ENCODE peak calls at places on chromosomes 2 and 18, in nine cellular contexts. Y is ovary, Q is HL-60, W is GM13976, X is neural crest cell, V is foreskin keratinocyte, S is lower lobe of right lung, J is AG04449, B is RWPE2. L is an unnamed sample.

GRCh38 chr18:79465392-79465991 is 69.8 kb downstream of the NFATC1 start:
- DNase-seq in X (peak), W (peak), J (no peak), Y (no peak), S (no peak), V (no peak), Q (no peak), B (no peak), L (no peak)

GRCh38 chr2:218465987-218466633 is 47.2 kb downstream of the VIL1 start:
- DNase-seq in S (no peak), W (no peak), B (no peak), Q (no peak), J (no peak), X (no peak), Y (no peak), V (peak), L (no peak)

GRCh38 chr2:28368417-28368798 is 24.2 kb upstream of the FOSL2 start:
- DNase-seq in W (no peak), X (no peak), B (no peak), S (no peak), Y (no peak), V (no peak), J (no peak), Q (no peak), L (no peak)

GRCh38 chr2:179059026-179059680 is 9.2 kb upstream of the CCDC141 start:
- DNase-seq in B (no peak), Y (no peak), S (no peak), J (no peak), Q (no peak), X (no peak), W (peak), V (no peak), L (no peak)

GRCh38 chr2:56184500-56184996 is 758 bp downstream of the CCDC85A start:
- DNase-seq in J (no peak), W (peak), B (peak), X (peak), V (peak), Y (peak), Q (no peak), S (peak), L (no peak)

GRCh38 chr2:112251211-112251721 is 3.6 kb downstream of the ZC3H8 start:
- DNase-seq in Y (no peak), W (no peak), X (no peak), V (no peak), B (no peak), S (no peak), Q (no peak), J (no peak), L (no peak)

GRCh38 chr2:235665656-235666239 is 171.9 kb downstream of the AGAP1 start:
- DNase-seq in X (no peak), J (no peak), W (no peak), B (no peak), Q (no peak), Y (no peak), S (no peak), V (no peak), L (no peak)

GRCh38 chr2:16058256-16058655 is 117.9 kb downstream of the MYCN start:
- DNase-seq in B (no peak), V (no peak), W (no peak), Q (no peak), S (no peak), J (no peak), X (no peak), Y (no peak), L (no peak)

GRCh38 chr2:150520887-150521664 is 33.6 kb upstream of the RND3 start:
- DNase-seq in B (no peak), Q (no peak), Y (no peak), W (no peak), S (no peak), V (peak), J (no peak), X (no peak), L (no peak)

GRCh38 chr2:182550234-182550633 is 123.4 kb upstream of the PDE1A start:
- DNase-seq in Q (no peak), J (no peak), V (no peak), S (no peak), B (no peak), X (no peak), Y (no peak), W (no peak), L (no peak)

GRCh38 chr2:126480033-126480432 is 175.9 kb upstream of the GYPC start:
- DNase-seq in S (no peak), Q (no peak), V (no peak), B (no peak), W (no peak), Y (no peak), X (no peak), J (no peak), L (no peak)

GRCh38 chr2:126482582-126483464 is 173.1 kb upstream of the GYPC start:
- DNase-seq in J (no peak), V (no peak), Y (no peak), W (peak), Q (no peak), S (no peak), X (no peak), B (no peak), L (no peak)
- TF ChIP-seq CTCF in J (no peak), V (no peak), Y (no peak), W (peak), Q (no peak), S (no peak), X (peak), B (no peak), L (no peak)

DNA sequence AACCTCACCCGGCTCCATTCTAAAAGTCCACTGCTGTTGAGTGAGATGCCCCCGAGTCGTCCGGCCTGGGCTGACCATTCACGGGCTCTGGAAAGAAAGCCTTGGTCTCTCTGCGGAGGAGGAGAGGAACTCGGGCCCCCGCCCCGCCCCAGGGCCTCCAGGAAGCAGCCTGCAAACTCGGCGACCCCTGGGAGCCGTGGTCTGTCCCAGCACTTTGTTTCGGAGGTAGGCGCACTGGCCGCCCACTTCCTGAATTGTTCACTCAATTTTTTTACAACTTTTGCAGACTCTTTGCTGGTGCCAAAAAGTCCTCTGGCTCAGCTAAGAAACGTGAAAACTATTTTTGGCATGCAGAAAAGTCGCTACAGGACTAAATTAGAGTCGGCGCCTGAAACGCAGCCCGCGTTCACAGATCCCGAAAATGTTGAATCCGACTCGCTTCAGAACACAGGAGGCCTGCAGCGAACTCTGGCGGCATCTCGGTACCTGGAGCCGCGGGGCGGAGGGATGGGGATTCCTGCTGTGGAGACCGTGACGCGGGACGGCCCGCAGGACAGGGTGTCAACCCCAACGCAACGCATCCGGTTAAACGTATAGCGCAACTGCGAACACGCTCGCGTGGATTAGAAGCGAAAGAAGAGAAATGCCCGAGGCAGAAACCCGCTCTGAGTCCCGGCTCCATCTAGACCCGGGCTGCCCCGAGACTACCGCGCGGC is 1.5 kb downstream of the PXDN start:
- DNase-seq in Y (peak), W (no peak), Q (no peak), J (no peak), B (peak), V (peak), S (peak), X (peak), L (no peak)
- TF ChIP-seq CTCF in Y (peak), W (no peak), Q (no peak), J (peak), B (peak), V (peak), S (peak), X (peak), L (no peak)

GRCh38 chr2:202376460-202377307 is 557 bp downstream of the BMPR2 start:
- DNase-seq in J (no peak), X (peak), B (peak), Q (peak), Y (peak), W (peak), V (peak), S (peak), L (no peak)

GRCh38 chr2:202375006-202375610 is 1.0 kb upstream of the BMPR2 start:
- DNase-seq in X (peak), B (no peak), V (peak), S (peak), Q (peak), Y (peak), J (peak), W (peak), L (no peak)

GRCh38 chr2:202377308-202377736 is 1.2 kb downstream of the BMPR2 start:
- DNase-seq in S (peak), W (peak), B (no peak), V (peak), Y (peak), J (no peak), X (peak), Q (peak), L (no peak)

GRCh38 chr2:202375611-202376408 is at the start of gene BMPR2:
- DNase-seq in X (peak), Q (peak), V (peak), Y (peak), B (peak), W (peak), S (peak), J (peak), L (peak)

DNA sequence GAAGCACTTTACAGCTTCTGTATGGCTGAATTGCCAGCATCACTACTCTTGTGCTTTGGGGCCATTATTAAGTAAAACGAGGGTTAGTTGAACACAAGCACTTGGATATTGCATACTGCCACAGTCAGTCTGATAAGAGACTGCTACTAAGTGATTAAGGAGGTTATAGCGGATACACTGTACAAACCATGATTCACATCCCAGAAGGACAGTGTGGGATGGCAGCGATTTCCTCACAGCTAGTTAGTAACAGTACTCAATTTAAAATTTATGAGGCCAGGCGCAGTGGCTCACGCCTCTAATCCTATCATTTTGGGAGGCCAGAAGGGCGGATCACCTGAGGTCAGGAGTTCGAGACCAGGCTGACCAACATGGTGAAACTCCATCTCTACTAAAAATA is 2.6 kb upstream of the BMPR2 start:
- DNase-seq in J (no peak), Y (no peak), W (no peak), S (no peak), X (no peak), V (no peak), B (no peak), Q (no peak), L (no peak)
- TF ChIP-seq CTCF in J (no peak), Y (no peak), W (no peak), S (no peak), X (no peak), V (no peak), B (no peak), Q (no peak), L (no peak)

GRCh38 chr2:173027181-173028128 is 48.2 kb upstream of the MAP3K20 start:
- DNase-seq in W (peak), Y (peak), X (peak), J (no peak), V (peak), Q (peak), B (no peak), S (peak), L (peak)

GRCh38 chr2:173016451-173016850 is 59.2 kb upstream of the MAP3K20 start:
- DNase-seq in V (no peak), X (no peak), S (no peak), W (no peak), Q (no peak), B (no peak), J (no peak), Y (no peak), L (no peak)

GRCh38 chr2:173017657-173018420 is 57.8 kb upstream of the MAP3K20 start:
- DNase-seq in B (no peak), W (no peak), J (no peak), Q (no peak), S (no peak), Y (no peak), V (no peak), X (no peak), L (no peak)

GRCh38 chr2:173023718-173024117 is 51.9 kb upstream of the MAP3K20 start:
- DNase-seq in W (no peak), X (no peak), Q (no peak), J (no peak), V (no peak), S (no peak), B (no peak), Y (no peak), L (no peak)

DNA sequence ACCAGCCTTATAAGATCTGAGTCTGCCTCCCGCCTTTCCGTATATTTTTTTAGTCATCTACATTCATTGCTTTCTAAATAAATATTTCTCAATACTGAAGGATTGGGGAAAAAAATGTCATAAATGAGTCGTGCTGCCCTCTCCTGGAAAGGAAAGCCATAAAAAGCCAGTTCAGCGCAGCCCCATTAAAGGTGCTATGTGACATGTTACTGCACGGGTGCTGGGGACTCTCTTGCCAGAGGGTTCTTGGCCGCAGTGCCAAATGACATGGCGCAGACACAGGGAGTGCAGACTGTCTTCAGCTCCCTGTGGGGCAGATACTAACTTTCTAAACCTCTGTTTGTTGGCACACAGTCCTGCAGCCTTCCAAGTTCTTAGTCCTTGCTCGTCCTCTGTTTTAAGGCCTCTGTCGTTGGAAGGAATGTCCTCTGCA is 53.7 kb upstream of the MAP3K20 start:
- DNase-seq in Y (no peak), X (no peak), Q (no peak), W (no peak), B (no peak), S (no peak), V (peak), J (no peak), L (no peak)
- TF ChIP-seq CTCF in Y (peak), X (peak), Q (peak), W (no peak), B (peak), S (peak), V (peak), J (peak), L (no peak)

GRCh38 chr2:239005586-239005985 is 157.7 kb downstream of the TWIST2 start:
- DNase-seq in X (no peak), J (no peak), S (no peak), W (no peak), Y (no peak), Q (no peak), V (no peak), B (no peak), L (no peak)

GRCh38 chr2:239001794-239002193 is 153.9 kb downstream of the TWIST2 start:
- DNase-seq in Q (no peak), W (no peak), Y (no peak), J (no peak), X (no peak), B (no peak), S (no peak), V (no peak), L (no peak)

GRCh38 chr2:239003933-239004636 is 156.2 kb downstream of the TWIST2 start:
- DNase-seq in B (no peak), J (no peak), S (no peak), V (no peak), W (no peak), X (no peak), Y (no peak), Q (no peak), L (no peak)

GRCh38 chr2:239002591-239002959 is 154.7 kb downstream of the TWIST2 start:
- DNase-seq in W (no peak), S (no peak), V (no peak), Q (no peak), J (no peak), X (no peak), Y (no peak), B (no peak), L (no peak)

GRCh38 chr2:239002960-239003932 is 155.4 kb downstream of the TWIST2 start:
- DNase-seq in S (no peak), W (no peak), Y (peak), B (no peak), J (no peak), Q (no peak), X (no peak), V (peak), L (no peak)
- TF ChIP-seq CTCF in S (no peak), W (no peak), Y (no peak), B (peak), J (peak), Q (no peak), X (no peak), V (peak), L (no peak)

GRCh38 chr2:156319811-156320490 is 12.6 kb downstream of the NR4A2 start:
- DNase-seq in Y (peak), W (peak), J (no peak), V (no peak), X (no peak), S (peak), Q (no peak), B (no peak), L (no peak)
- TF ChIP-seq CTCF in Y (peak), W (no peak), J (no peak), V (no peak), X (peak), S (peak), Q (no peak), B (no peak), L (no peak)

GRCh38 chr18:37282386-37283037 is 283.1 kb downstream of the CELF4 start:
- DNase-seq in S (no peak), V (no peak), X (no peak), Q (no peak), J (no peak), B (no peak), W (no peak), Y (no peak), L (no peak)
- TF ChIP-seq CTCF in S (no peak), V (peak), X (peak), Q (peak), J (peak), B (peak), W (no peak), Y (no peak), L (peak)

DNA sequence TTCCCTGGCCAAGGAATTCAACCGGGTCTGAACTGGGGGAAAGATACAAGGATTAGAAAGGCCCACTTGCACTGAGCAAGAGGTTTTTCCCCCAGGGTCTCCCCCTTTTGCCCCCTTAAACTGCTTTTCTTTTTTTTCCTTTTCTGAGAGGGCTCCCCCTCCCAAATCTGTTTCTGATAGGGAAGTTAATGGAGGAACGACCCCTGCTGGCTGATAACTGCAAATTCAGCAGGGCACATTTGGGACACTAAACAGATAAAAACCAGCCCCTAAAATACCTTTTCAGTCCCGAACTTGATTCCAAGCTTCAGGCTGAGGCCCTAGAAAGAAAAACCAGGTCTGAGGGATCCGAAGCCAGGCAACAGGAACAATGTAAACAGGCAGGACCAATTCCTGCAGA is 1012.4 kb upstream of the CRIM1 start:
- DNase-seq in V (no peak), Y (no peak), B (no peak), Q (no peak), J (no peak), X (peak), W (no peak), S (no peak), L (no peak)
- TF ChIP-seq CTCF in V (peak), Y (no peak), B (peak), Q (no peak), J (no peak), X (peak), W (peak), S (no peak), L (no peak)

GRCh38 chr18:67463829-67464228 is 52.7 kb downstream of the DSEL start:
- DNase-seq in J (no peak), Q (no peak), W (no peak), X (no peak), Y (no peak), S (no peak), V (no peak), B (no peak), L (no peak)
- TF ChIP-seq CTCF in J (no peak), Q (peak), W (peak), X (peak), Y (no peak), S (no peak), V (peak), B (peak), L (no peak)